ENCODE peak calls at places on chromosome 4, in four cellular contexts. V is HCT116, O is HepG2, F is K562. U is an unnamed sample.

GRCh38 chr4:140136509-140136908 is 17.5 kb downstream of the MAML3 start:
- DNase-seq in O (no peak), V (no peak), F (no peak), U (no peak)

GRCh38 chr4:182189107-182189878 is 53.9 kb upstream of the TENM3 start:
- DNase-seq in F (peak), V (no peak), O (no peak), U (no peak)

GRCh38 chr4:168441412-168441811 is 38.9 kb downstream of the DDX60L start:
- DNase-seq in O (no peak), V (no peak), F (no peak), U (no peak)

GRCh38 chr4:95268819-95269565 is 279.8 kb downstream of the UNC5C start:
- DNase-seq in O (no peak), V (no peak), F (no peak), U (no peak)

GRCh38 chr4:112231779-112232713 is at the start of gene AP1AR:
- DNase-seq in V (peak), F (peak), O (peak), U (no peak)

GRCh38 chr4:156778093-156778492 is 193.5 kb downstream of the PDGFC start:
- DNase-seq in F (no peak), O (no peak), V (no peak), U (no peak)

GRCh38 chr4:6568689-6569332 is 6.2 kb upstream of the MAN2B2 start:
- DNase-seq in O (no peak), V (peak), F (no peak), U (no peak)

GRCh38 chr4:147843162-147843561 is 111.3 kb downstream of the ARHGAP10 start:
- DNase-seq in F (peak), O (peak), V (peak), U (no peak)

GRCh38 chr4:184355111-184355604 is 119.2 kb downstream of the IRF2 start:
- DNase-seq in F (peak), O (peak), V (peak), U (no peak)

GRCh38 chr4:82049294-82049693 is 324.5 kb downstream of the HNRNPD start:
- DNase-seq in F (no peak), O (no peak), V (no peak), U (no peak)

GRCh38 chr4:90069151-90069550 is 58.0 kb upstream of the CCSER1 start:
- DNase-seq in O (no peak), F (no peak), V (peak), U (no peak)

GRCh38 chr4:184310881-184311709 is 93.4 kb upstream of the ENPP6 start:
- DNase-seq in O (peak), F (no peak), V (no peak), U (no peak)

GRCh38 chr4:55297346-55297745 is 48.7 kb upstream of the SRD5A3 start:
- DNase-seq in V (no peak), O (peak), F (peak), U (no peak)

GRCh38 chr4:75513529-75514130 is 573 bp downstream of the RCHY1 start:
- DNase-seq in F (no peak), O (no peak), V (no peak), U (no peak)

GRCh38 chr4:75514949-75515612 is 808 bp downstream of the THAP6 start:
- DNase-seq in O (no peak), V (no peak), F (no peak), U (no peak)

GRCh38 chr4:75512336-75513211 is 1.6 kb downstream of the RCHY1 start:
- DNase-seq in F (peak), O (peak), V (no peak), U (no peak)

GRCh38 chr4:75514131-75514948 is at the start of the genes RCHY1 and THAP6:
- DNase-seq in O (peak), F (peak), V (peak), U (peak)

DNA sequence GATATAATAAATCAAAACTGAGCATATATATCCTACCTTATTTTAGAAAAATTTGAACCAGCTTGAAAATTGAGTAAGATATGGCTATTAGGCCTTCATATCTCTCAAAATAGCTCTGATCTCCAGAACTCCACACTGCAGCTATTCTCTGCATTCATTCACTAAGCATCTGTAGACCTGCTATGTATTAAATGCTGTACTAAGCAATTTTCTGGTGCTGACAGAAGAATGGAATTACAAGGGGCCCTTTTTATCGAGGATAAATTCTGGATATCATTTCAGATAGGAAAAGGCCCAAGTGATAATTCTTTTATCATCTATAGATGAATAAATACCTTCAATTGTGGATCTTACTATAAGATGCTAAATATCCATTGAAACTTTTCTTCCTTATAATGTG is 1.9 kb downstream of the THAP6 start:
- DNase-seq in O (no peak), F (no peak), V (no peak), U (no peak)
- H3K4me3 ChIP-seq in O (no peak), F (no peak), V (no peak), U (no peak)

DNA sequence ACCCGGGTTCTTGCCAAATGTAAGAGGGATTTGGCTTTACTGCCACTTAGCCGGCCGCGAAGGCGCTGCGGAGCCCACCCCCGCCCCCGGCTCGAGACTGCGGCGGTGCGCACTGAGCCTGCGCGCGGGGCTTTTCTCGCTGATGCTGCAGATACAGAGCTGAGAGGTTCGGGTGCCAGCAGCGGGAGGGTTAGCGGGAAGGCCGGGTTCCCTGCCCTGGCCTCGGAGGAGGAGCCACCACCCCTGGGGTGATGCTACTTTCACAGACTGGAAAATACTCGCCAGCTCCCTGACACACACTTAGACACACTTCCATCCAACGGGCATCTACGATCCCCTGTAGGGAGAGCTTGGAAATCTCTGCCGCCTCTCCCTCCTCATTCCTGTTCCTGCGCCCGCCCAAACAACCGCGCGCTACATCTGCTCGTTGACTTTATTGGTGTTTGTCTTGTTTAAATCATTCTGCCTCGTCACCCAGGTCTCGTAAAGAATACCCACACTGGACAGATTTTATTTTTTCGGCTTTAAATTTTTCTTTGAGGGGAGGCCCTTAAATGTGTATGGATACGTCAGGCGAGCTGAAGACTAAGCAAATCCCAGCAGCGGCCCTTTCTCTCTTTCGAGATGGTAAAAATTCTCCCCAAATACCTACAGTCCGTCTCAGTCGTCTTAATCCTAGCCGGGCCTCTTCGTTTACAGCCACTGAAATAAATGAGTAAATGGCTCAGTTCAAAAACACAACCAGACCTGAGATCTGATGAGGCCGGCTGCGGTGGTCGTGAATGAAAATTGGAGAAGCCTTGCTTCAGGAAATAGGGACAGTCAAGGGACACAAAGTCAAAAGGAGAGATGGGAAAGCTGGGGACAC is 1.9 kb upstream of the PCDH7 start:
- DNase-seq in O (no peak), F (no peak), V (no peak), U (no peak)
- TF ChIP-seq TCF7L2 in O (no peak), F (no peak), V (no peak), U (no peak)

GRCh38 chr4:15428611-15429010 is 778 bp downstream of the C1QTNF7 start:
- DNase-seq in V (no peak), O (no peak), F (no peak), U (no peak)
- H3K4me3 ChIP-seq in V (no peak), O (no peak), F (no peak), U (no peak)

DNA sequence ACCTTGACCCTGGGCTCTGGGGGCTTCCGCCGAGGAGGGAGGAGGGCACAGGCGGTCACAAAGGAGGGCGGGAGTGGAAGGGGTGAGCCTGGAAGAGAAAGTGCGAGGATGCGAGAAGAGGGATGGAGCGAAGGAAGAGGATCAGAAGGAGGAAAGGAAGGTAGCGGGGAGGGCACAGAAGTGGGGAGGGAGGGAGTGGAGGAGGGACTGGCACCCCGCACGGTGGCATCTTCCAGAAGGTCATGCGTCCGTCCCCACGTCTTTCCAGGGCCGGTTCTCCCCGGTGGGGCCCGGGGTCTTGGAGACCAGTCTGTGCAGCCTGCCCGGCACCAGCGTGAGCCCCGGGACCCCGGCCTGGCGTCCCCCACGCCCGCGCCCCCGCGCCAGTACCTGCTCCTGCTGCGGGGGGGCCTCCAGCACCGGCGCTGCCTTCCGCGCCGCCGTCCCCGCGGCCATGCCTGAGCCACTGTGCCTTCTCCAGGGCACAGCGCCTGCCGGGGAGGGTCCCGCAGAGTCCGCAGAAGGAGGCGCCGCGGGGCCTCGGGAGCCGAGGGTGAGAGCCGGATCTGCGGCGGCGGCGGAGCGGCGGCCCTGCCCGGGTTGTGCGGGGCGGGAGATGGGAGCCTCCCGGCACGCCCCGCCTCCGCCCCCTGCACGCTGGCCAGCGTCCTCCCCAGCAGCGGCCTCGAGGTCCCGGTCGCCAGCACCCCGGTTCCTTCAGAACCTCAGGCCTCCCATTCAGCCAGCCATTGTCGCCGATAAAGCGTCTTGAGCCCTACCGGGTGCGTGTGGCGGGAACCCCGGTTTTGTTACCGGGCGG is at the start of gene RNF175:
- DNase-seq in O (no peak), F (no peak), V (no peak), U (no peak)
- TF ChIP-seq TCF7L2 in O (no peak), F (no peak), V (no peak), U (no peak)

DNA sequence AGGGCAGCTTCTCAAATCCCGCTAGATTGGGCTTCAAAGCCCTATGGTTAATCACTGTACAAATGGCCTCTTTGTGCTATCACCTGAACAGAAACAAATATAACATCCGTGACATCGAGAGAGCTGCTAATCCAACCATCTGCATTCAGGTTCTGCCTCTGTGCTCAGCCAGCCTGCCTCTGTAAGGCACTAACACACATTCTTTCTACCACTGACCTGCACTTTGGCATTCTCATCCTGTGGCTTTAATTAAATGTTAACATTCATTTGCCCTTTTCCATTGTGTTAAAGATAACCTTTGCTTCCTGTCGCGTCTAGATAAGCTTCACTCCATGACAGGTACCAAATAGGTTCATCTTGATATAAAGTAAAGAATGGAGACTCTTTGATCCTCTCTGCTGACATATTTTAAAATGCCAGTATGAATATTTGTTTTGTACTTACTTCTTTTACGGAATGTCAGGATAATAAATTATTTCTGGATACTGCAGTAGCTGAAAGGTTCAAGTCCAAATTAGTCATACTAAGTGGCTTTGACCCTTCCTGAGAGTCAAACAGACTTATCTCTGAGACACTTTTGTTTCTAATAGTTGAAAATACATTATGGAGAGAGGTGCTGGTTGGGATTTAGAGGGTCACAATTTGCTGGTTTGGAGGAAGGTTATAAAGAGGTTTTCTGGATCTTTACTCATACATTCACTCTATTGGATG is 505.7 kb downstream of the PACRGL start:
- DNase-seq in O (peak), F (no peak), V (no peak), U (no peak)
- H3K4me3 ChIP-seq in O (no peak), F (no peak), V (no peak), U (no peak)

U was measured in Panc1.